ENCODE peak calls at places on chromosomes 2 and 18, in eight cellular contexts. D is HTR-8/SVneo, K is HS-5, B is NCI-H1694, S is NCI-H69, Y is activated T-helper 1 cell treated with Interleukin-2 at 50 U/mL for 16 hours, X is hippocampal formation, N is PC-9. H is an unnamed sample.

GRCh38 chr2:8431446-8432125 is 250.3 kb upstream of the ID2 start:
- DNase-seq in D (no peak), K (no peak), B (no peak), S (no peak), Y (no peak), X (no peak), N (no peak), H (peak; percentile 18)

GRCh38 chr2:239469101-239469960 is 68.5 kb upstream of the HDAC4 start:
- DNase-seq in D (no peak), K (no peak), B (no peak), S (no peak), Y (no peak), X (no peak), N (no peak), H (no peak)

GRCh38 chr2:148927010-148927409 is 52.0 kb downstream of the KIF5C start:
- DNase-seq in D (no peak), K (no peak), B (no peak), S (peak; percentile 73), Y (peak; percentile 1), X (no peak), N (no peak), H (no peak)

GRCh38 chr2:6863792-6864191 is 1.9 kb downstream of the CMPK2 start:
- DNase-seq in D (no peak), K (no peak), B (no peak), S (peak; percentile 0), Y (no peak), X (no peak), N (no peak), H (no peak)

GRCh38 chr2:157900203-157900602 is 24.1 kb upstream of the ACVR1 start:
- DNase-seq in D (no peak), K (no peak), B (no peak), S (no peak), Y (no peak), X (no peak), N (no peak), H (no peak)

GRCh38 chr2:198231562-198231961 is 427.2 kb downstream of the PLCL1 start:
- DNase-seq in D (no peak), K (no peak), B (no peak), S (no peak), Y (no peak), X (no peak), N (no peak), H (no peak)

GRCh38 chr2:16765356-16765755 is 99.7 kb upstream of the CYRIA start:
- DNase-seq in D (no peak), K (no peak), B (no peak), S (no peak), Y (no peak), X (no peak), N (peak; percentile 9), H (no peak)

GRCh38 chr2:133264951-133265949 is 303.0 kb downstream of the NCKAP5 start:
- DNase-seq in D (peak; percentile 63), K (no peak), B (no peak), S (peak; percentile 3), Y (no peak), X (peak; percentile 9), N (no peak), H (peak; percentile 39)

GRCh38 chr2:64861338-64862000 is 127.7 kb upstream of the SLC1A4 start:
- DNase-seq in D (no peak), K (no peak), B (no peak), S (no peak), Y (no peak), X (no peak), N (no peak), H (no peak)

GRCh38 chr2:31075393-31075792 is 62.8 kb downstream of the GALNT14 start:
- DNase-seq in D (no peak), K (no peak), B (no peak), S (peak; percentile 12), Y (no peak), X (no peak), N (no peak), H (no peak)

GRCh38 chr2:64019083-64019974 is at the start of gene VPS54:
- DNase-seq in D (peak; percentile 53), K (no peak), B (peak; percentile 33), S (peak; percentile 73), Y (peak; percentile 43), X (peak; percentile 43), N (no peak), H (peak; percentile 62)

GRCh38 chr2:218031771-218032257 is 29.0 kb upstream of the TNS1 start:
- DNase-seq in D (no peak), K (no peak), B (no peak), S (no peak), Y (no peak), X (no peak), N (no peak), H (no peak)

GRCh38 chr2:75560768-75561565 is at the start of gene EVA1A:
- DNase-seq in D (peak; percentile 60), K (peak; percentile 57), B (no peak), S (peak; percentile 83), Y (no peak), X (no peak), N (peak; percentile 68), H (peak; percentile 72)

GRCh38 chr18:55585586-55586521 is 2.1 kb downstream of the TCF4 start:
- DNase-seq in D (no peak), K (no peak), B (peak; percentile 6), S (peak; percentile 79), Y (no peak), X (peak; percentile 58), N (no peak), H (peak; percentile 56)

GRCh38 chr2:238105506-238106338 is 5.6 kb downstream of the ESPNL start:
- DNase-seq in D (no peak), K (no peak), B (no peak), S (peak; percentile 13), Y (no peak), X (no peak), N (no peak), H (no peak)

GRCh38 chr2:42125887-42126594 is 43.1 kb upstream of the EML4 start:
- DNase-seq in D (no peak), K (no peak), B (no peak), S (peak; percentile 57), Y (no peak), X (no peak), N (no peak), H (peak; percentile 82)

GRCh38 chr2:10527585-10527984 is 79.5 kb upstream of the ODC1 start:
- DNase-seq in D (no peak), K (no peak), B (no peak), S (no peak), Y (no peak), X (no peak), N (no peak), H (no peak)

GRCh38 chr18:59802031-59802430 is 97.8 kb upstream of the PMAIP1 start:
- DNase-seq in D (no peak), K (no peak), B (no peak), S (no peak), Y (no peak), X (no peak), N (no peak), H (no peak)

GRCh38 chr2:210199186-210199765 is 26.0 kb downstream of the ACADL start:
- DNase-seq in D (peak; percentile 5), K (no peak), B (peak; percentile 50), S (peak; percentile 18), Y (no peak), X (peak; percentile 35), N (no peak), H (peak; percentile 61)

GRCh38 chr2:30147715-30148611 is 1.2 kb downstream of the YPEL5 start:
- DNase-seq in D (peak; percentile 83), K (no peak), B (no peak), S (peak; percentile 71), Y (peak; percentile 66), X (peak; percentile 61), N (peak; percentile 38), H (peak; percentile 45)

GRCh38 chr2:64204006-64204632 is 59.9 kb upstream of the PELI1 start:
- DNase-seq in D (no peak), K (no peak), B (no peak), S (no peak), Y (peak; percentile 11), X (peak; percentile 40), N (peak; percentile 58), H (peak; percentile 41)

GRCh38 chr2:153169567-153169966 is 309.0 kb downstream of the RPRM start:
- DNase-seq in D (no peak), K (no peak), B (no peak), S (peak; percentile 81), Y (no peak), X (no peak), N (no peak), H (no peak)

GRCh38 chr2:217959723-217960122 is 43.1 kb downstream of the TNS1 start:
- DNase-seq in D (no peak), K (no peak), B (no peak), S (no peak), Y (no peak), X (no peak), N (no peak), H (no peak)

GRCh38 chr2:146634256-146635068 is 1210.4 kb upstream of the ACVR2A start:
- DNase-seq in D (peak; percentile 42), K (peak; percentile 86), B (no peak), S (no peak), Y (no peak), X (no peak), N (peak; percentile 51), H (peak; percentile 41)

GRCh38 chr2:240567872-240568677 is at the start of gene RNPEPL1:
- DNase-seq in D (peak; percentile 21), K (no peak), B (no peak), S (peak; percentile 68), Y (peak; percentile 52), X (no peak), N (peak; percentile 53), H (no peak)

GRCh38 chr2:181354626-181355025 is 102.6 kb upstream of the ITGA4 start:
- DNase-seq in D (peak; percentile 6), K (peak; percentile 68), B (no peak), S (no peak), Y (no peak), X (no peak), N (no peak), H (peak; percentile 73)

GRCh38 chr2:233055362-233055761 is 4.8 kb upstream of the INPP5D start:
- DNase-seq in D (no peak), K (no peak), B (no peak), S (no peak), Y (no peak), X (no peak), N (no peak), H (no peak)

GRCh38 chr2:96146151-96146880 is 1.1 kb upstream of the DUSP2 start:
- DNase-seq in D (no peak), K (no peak), B (no peak), S (no peak), Y (peak; percentile 83), X (no peak), N (no peak), H (no peak)

GRCh38 chr2:113186421-113186820 is 12.7 kb downstream of the PSD4 start:
- DNase-seq in D (no peak), K (no peak), B (no peak), S (no peak), Y (no peak), X (no peak), N (no peak), H (no peak)

GRCh38 chr18:48488388-48488850 is 50.4 kb upstream of the CTIF start:
- DNase-seq in D (peak; percentile 75), K (peak; percentile 80), B (no peak), S (no peak), Y (no peak), X (no peak), N (peak; percentile 95), H (peak; percentile 98)

GRCh38 chr2:42369551-42370229 is 8.7 kb upstream of the COX7A2L start:
- DNase-seq in D (no peak), K (no peak), B (peak; percentile 38), S (peak; percentile 91), Y (no peak), X (no peak), N (no peak), H (no peak)

GRCh38 chr2:146392191-146392590 is 1452.6 kb upstream of the ACVR2A start:
- DNase-seq in D (no peak), K (no peak), B (no peak), S (no peak), Y (no peak), X (no peak), N (no peak), H (no peak)

GRCh38 chr2:219118504-219118903 is 42.1 kb downstream of the NHEJ1 start:
- DNase-seq in D (no peak), K (no peak), B (no peak), S (no peak), Y (no peak), X (no peak), N (no peak), H (no peak)

GRCh38 chr18:12008181-12008767 is 27.0 kb downstream of the IMPA2 start:
- DNase-seq in D (no peak), K (no peak), B (no peak), S (no peak), Y (no peak), X (no peak), N (no peak), H (no peak)